ENCODE peak calls at places on chromosomes 6 and 20, in nine cellular contexts. X is glutamatergic neuron; U is A549; O is AG08395; T is SK-N-SH; C is CD8-positive, alpha-beta T cell; S is caudate nucleus; E is pancreas; K is Caco-2. F is an unnamed sample.

GRCh38 chr20:35791823-35792222 is 20.0 kb downstream of the PHF20 start:
- DNase-seq in C (no peak), X (no peak), E (no peak), O (peak), S (no peak), K (no peak), U (no peak), T (no peak), F (no peak)

GRCh38 chr6:113857565-113858066 is 471 bp downstream of the MARCKS start:
- DNase-seq in S (peak), E (peak), C (no peak), O (peak), X (peak), T (peak), U (peak), K (no peak), F (no peak)

GRCh38 chr6:142796571-142796970 is 148.4 kb downstream of the HIVEP2 start:
- DNase-seq in S (no peak), E (no peak), O (no peak), T (no peak), C (no peak), X (no peak), K (no peak), U (no peak), F (no peak)

GRCh38 chr20:47586648-47587306 is 85.1 kb downstream of the NCOA3 start:
- DNase-seq in E (no peak), T (no peak), U (no peak), K (no peak), X (no peak), O (no peak), C (no peak), S (no peak), F (no peak)

GRCh38 chr6:12403201-12403826 is 113.2 kb downstream of the EDN1 start:
- DNase-seq in S (no peak), O (peak), E (no peak), X (no peak), U (peak), K (no peak), T (no peak), C (no peak), F (no peak)

GRCh38 chr20:16350465-16350864 is 222.8 kb downstream of the KIF16B start:
- DNase-seq in U (peak), T (no peak), C (no peak), X (no peak), O (peak), S (no peak), E (no peak), K (no peak), F (no peak)

GRCh38 chr6:43924222-43924702 is 154.3 kb downstream of the VEGFA start:
- DNase-seq in U (no peak), E (no peak), S (no peak), K (no peak), C (peak), O (no peak), X (no peak), T (peak), F (peak)

GRCh38 chr6:106446983-106447382 is 86.5 kb downstream of the CRYBG1 start:
- DNase-seq in U (peak), E (no peak), K (no peak), T (no peak), O (no peak), C (no peak), X (no peak), S (no peak), F (no peak)

GRCh38 chr6:32406857-32407256 is at the start of gene BTNL2:
- DNase-seq in E (no peak), C (no peak), O (no peak), S (no peak), U (no peak), X (no peak), K (no peak), T (no peak), F (no peak)

GRCh38 chr6:117025310-117025709 is 148.3 kb downstream of the RFX6 start:
- DNase-seq in K (no peak), O (no peak), X (no peak), S (no peak), C (no peak), E (no peak), T (no peak), U (no peak), F (no peak)

GRCh38 chr6:117976030-117976651 is 69.1 kb downstream of the SLC35F1 start:
- DNase-seq in X (no peak), U (peak), T (peak), S (no peak), K (no peak), C (no peak), E (no peak), O (peak), F (no peak)

GRCh38 chr6:54366647-54367327 is 58.5 kb downstream of the TINAG start:
- DNase-seq in E (no peak), O (peak), K (no peak), X (no peak), T (no peak), U (no peak), C (no peak), S (no peak), F (no peak)

GRCh38 chr6:16477367-16478149 is 239.2 kb downstream of the GMPR start:
- DNase-seq in T (no peak), X (no peak), C (no peak), O (no peak), U (no peak), E (peak), K (no peak), S (no peak), F (no peak)

GRCh38 chr6:119110601-119111548 is 32.4 kb upstream of the FAM184A start:
- DNase-seq in E (peak), S (peak), K (peak), C (peak), T (peak), U (no peak), X (no peak), O (peak), F (peak)

GRCh38 chr6:142810952-142811514 is 133.9 kb downstream of the HIVEP2 start:
- DNase-seq in K (no peak), T (no peak), C (no peak), U (no peak), E (no peak), S (no peak), X (no peak), O (peak), F (peak)

GRCh38 chr6:163572612-163573011 is 158.1 kb downstream of the QKI start:
- DNase-seq in O (no peak), C (no peak), K (no peak), U (peak), X (no peak), T (no peak), S (no peak), E (no peak), F (no peak)

GRCh38 chr20:46142124-46142523 is 24.0 kb downstream of the CD40 start:
- DNase-seq in X (no peak), C (no peak), T (no peak), U (no peak), O (no peak), S (no peak), K (no peak), E (no peak), F (no peak)

GRCh38 chr6:128574413-128574812 is 54.0 kb upstream of the PTPRK start:
- DNase-seq in E (no peak), X (no peak), S (no peak), U (no peak), O (no peak), K (no peak), C (no peak), T (no peak), F (no peak)

GRCh38 chr6:170069611-170070010 is 221.3 kb downstream of the DLL1 start:
- DNase-seq in C (no peak), T (no peak), E (no peak), X (no peak), S (no peak), O (no peak), U (no peak), K (no peak), F (no peak)

F was measured in T-cell.